ENCODE peak calls at places on chromosomes 3 and 15, in seven cellular contexts. L is colonic mucosa; B is cardiac muscle cell; K is coronary artery; C is foreskin fibroblast; W is Jurkat, Clone E6-1; O is hepatocyte. N is an unnamed sample.

GRCh38 chr3:98901032-98901464 is 447 bp downstream of the DCBLD2 start:
- DNase-seq in L (peak), B (peak), K (peak), C (no peak), W (no peak), O (peak), N (no peak)

GRCh38 chr3:14740983-14741382 is 66.0 kb downstream of the C3orf20 start:
- DNase-seq in L (no peak), B (no peak), K (no peak), C (no peak), W (no peak), O (no peak), N (no peak)

GRCh38 chr15:74167891-74168331 is 5.6 kb upstream of the ISLR start:
- DNase-seq in L (no peak), B (no peak), K (no peak), C (no peak), W (no peak), O (no peak), N (no peak)

GRCh38 chr15:76169013-76169412 is 109.2 kb downstream of the TMEM266 start:
- DNase-seq in L (no peak), B (peak), K (no peak), C (peak), W (peak), O (no peak), N (no peak)

GRCh38 chr3:66394261-66395249 is 106.3 kb downstream of the LRIG1 start:
- DNase-seq in L (no peak), B (peak), K (peak), C (no peak), W (no peak), O (no peak), N (no peak)

GRCh38 chr3:31740397-31740796 is 207.7 kb downstream of the STT3B start:
- DNase-seq in L (no peak), B (no peak), K (no peak), C (no peak), W (no peak), O (no peak), N (no peak)

GRCh38 chr3:170154569-170155143 is 26.9 kb downstream of the PHC3 start:
- DNase-seq in L (no peak), B (no peak), K (no peak), C (no peak), W (peak), O (no peak), N (no peak)

GRCh38 chr3:127690106-127690505 is 17.4 kb downstream of the ABTB1 start:
- DNase-seq in L (no peak), B (peak), K (peak), C (peak), W (no peak), O (peak), N (no peak)

GRCh38 chr3:179788996-179789395 is 136.2 kb downstream of the USP13 start:
- DNase-seq in L (no peak), B (no peak), K (no peak), C (no peak), W (no peak), O (no peak), N (no peak)

GRCh38 chr3:120526011-120526870 is 69.9 kb upstream of the NDUFB4 start:
- DNase-seq in L (no peak), B (no peak), K (no peak), C (no peak), W (no peak), O (no peak), N (no peak)

GRCh38 chr15:65651042-65651322 is 29.2 kb downstream of the SLC24A1 start:
- DNase-seq in L (no peak), B (no peak), K (no peak), C (no peak), W (no peak), O (no peak), N (no peak)

GRCh38 chr3:117921908-117922456 is 1112.7 kb downstream of the IGSF11 start:
- DNase-seq in L (no peak), B (no peak), K (no peak), C (no peak), W (no peak), O (no peak), N (no peak)

GRCh38 chr3:128313181-128313725 is 153.4 kb downstream of the DNAJB8 start:
- DNase-seq in L (peak), B (no peak), K (peak), C (no peak), W (no peak), O (no peak), N (no peak)

GRCh38 chr15:83284563-83285283 is at the start of gene BNC1:
- DNase-seq in L (no peak), B (peak), K (no peak), C (no peak), W (no peak), O (peak), N (no peak)

GRCh38 chr3:101038880-101039279 is 45.7 kb upstream of the ABI3BP start:
- DNase-seq in L (no peak), B (no peak), K (no peak), C (no peak), W (no peak), O (no peak), N (peak)

GRCh38 chr3:194011807-194012206 is 124.1 kb upstream of the HES1 start:
- DNase-seq in L (no peak), B (no peak), K (no peak), C (no peak), W (no peak), O (no peak), N (no peak)

GRCh38 chr3:189827108-189827507 is 195.9 kb downstream of the TP63 start:
- DNase-seq in L (no peak), B (no peak), K (no peak), C (no peak), W (no peak), O (no peak), N (no peak)

DNA sequence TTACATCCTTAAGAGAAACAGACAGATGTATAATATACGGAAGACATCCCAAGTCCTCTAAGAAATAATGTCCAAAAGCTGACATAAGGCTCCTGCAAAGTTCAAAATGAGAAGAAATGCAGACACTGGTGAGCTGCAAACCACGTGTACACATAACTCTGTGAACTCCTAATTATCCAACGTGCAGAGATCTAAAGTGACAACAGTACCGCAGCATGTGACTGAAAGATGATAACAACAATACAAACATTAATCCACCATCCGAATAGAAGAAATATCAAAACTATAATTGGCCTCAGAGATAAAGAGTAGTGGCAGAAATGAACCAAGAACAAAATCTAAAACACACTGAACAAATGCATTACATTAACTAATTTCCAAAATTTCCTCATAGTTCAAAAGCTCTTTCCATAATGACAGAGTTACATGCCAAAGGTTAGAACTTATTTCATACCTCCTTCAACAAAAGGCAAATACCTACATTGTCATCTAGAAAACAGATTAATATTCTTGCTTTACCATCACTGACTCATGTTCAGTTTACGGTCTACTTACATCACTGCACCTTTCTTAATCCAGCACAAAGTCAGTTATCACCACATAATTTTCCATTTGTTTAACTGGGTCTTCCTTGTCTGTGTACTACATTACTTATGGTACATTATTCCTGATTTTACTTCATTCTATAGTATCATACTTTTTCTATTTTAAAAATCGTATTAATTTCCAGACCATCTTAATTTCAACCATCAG is 2.2 kb downstream of the PDCD10 start:
- DNase-seq in L (no peak), B (no peak), K (no peak), C (no peak), W (no peak), O (no peak), N (no peak)
- H3K4me3 ChIP-seq in L (no peak), B (no peak), K (no peak), C (no peak), W (no peak), O (no peak), N (no peak)

DNA sequence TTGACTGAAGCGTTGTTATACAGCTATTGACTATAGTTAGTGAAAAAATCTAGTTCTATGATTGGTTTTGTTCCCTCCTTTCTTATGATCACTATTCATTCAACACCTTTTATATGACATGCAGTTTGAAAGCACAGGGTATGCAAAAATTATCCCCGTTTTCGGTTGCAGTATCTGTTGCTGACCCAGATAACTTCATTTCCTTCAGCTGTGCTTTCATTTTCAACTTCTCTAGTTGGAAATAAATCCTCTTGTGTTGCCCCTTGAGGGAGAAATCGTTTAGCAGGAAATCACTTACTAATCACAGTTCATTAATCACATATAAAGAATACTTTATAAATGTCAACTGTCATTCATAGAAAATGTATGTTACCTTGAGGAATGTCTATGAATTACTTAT is 55.1 kb downstream of the MBNL1 start:
- DNase-seq in L (no peak), B (no peak), K (no peak), C (no peak), W (no peak), O (no peak), N (no peak)
- H3K4me3 ChIP-seq in L (no peak), B (no peak), K (peak), C (no peak), W (no peak), O (no peak), N (no peak)

GRCh38 chr3:130894130-130894872 is 417 bp downstream of the ATP2C1 start:
- DNase-seq in L (peak), B (peak), K (peak), C (no peak), W (no peak), O (peak), N (no peak)
- H3K4me3 ChIP-seq in L (peak), B (peak), K (peak), C (peak), W (peak), O (peak), N (peak)

GRCh38 chr3:185534511-185534910 is 17.9 kb downstream of the LIPH start:
- DNase-seq in L (no peak), B (peak), K (no peak), C (no peak), W (no peak), O (no peak), N (no peak)

GRCh38 chr3:185540705-185541104 is 11.7 kb downstream of the LIPH start:
- DNase-seq in L (no peak), B (no peak), K (no peak), C (no peak), W (no peak), O (no peak), N (no peak)

GRCh38 chr3:185539934-185540333 is 12.5 kb downstream of the LIPH start:
- DNase-seq in L (no peak), B (no peak), K (no peak), C (no peak), W (no peak), O (no peak), N (no peak)

GRCh38 chr3:185532881-185533280 is 19.5 kb downstream of the LIPH start:
- DNase-seq in L (no peak), B (no peak), K (no peak), C (no peak), W (no peak), O (no peak), N (no peak)

DNA sequence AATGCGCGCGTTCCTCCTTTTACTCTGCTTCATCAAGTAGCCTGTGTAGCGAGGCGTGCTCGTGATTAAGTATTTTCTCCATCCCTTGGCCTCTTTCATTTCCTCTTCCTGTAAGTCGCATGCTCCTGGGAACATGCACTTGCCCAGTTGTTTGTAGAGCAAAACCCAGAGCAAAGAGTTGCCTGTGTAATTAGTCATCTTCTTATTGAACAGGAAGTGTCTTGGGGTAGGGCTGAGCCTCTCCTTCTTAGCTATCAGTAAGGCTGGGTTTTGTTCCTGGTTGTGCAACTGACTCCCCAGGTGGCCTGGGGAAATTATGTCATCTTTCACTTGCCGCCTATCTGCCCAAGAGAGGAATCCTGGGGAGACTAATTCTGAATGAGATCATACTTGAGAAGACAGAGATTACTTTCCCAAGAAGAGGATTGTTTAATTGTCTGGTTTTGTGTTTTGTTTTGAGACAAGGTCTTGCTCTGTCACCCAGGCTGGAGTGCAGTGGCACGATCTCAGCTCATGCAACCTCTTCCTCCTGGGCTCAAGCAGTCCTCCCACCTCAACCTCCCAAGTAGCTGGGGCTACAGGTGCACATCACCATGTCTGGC is 14.9 kb downstream of the LIPH start:
- DNase-seq in L (peak), B (peak), K (no peak), C (peak), W (peak), O (peak), N (peak)
- H3K4me3 ChIP-seq in L (no peak), B (no peak), K (no peak), C (no peak), W (no peak), O (no peak), N (no peak)

DNA sequence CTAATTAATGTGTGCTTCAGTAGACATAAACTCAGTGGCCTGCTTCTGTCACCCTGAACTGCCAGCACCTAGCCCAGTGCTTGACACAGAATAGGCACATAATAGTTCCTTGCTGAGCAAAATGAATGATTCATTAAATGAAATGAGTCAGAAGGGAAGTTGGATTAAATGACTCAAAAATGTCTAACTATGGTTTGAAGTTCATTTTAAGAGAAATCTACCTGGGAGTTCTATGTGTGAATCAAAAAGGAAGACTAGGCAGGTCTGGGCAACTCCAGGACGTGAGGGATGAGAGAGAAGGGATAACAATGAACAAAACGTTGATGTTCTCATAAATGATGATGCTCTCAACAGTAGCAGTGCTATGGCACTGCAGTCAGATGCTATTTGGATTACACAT is 175.0 kb downstream of the CFAP20DC start:
- DNase-seq in L (no peak), B (no peak), K (no peak), C (peak), W (no peak), O (no peak), N (no peak)
- H3K4me3 ChIP-seq in L (no peak), B (no peak), K (no peak), C (no peak), W (no peak), O (no peak), N (no peak)

GRCh38 chr3:30597131-30597768 is 9.2 kb upstream of the TGFBR2 start:
- DNase-seq in L (no peak), B (peak), K (no peak), C (peak), W (no peak), O (peak), N (peak)
- H3K4me3 ChIP-seq in L (no peak), B (no peak), K (no peak), C (no peak), W (no peak), O (no peak), N (no peak)

N was measured in skeletal muscle cell.